ENCODE peak calls at places on chromosomes 6 and 20, in four cellular contexts. D, F, Z and X are unnamed samples.

GRCh38 chr6:85364354-85364753 is 85.5 kb upstream of the NT5E start:
- DNase-seq in D (no peak), Z (no peak), F (no peak), X (peak; percentile 19)

GRCh38 chr6:125117818-125118217 is 35.8 kb upstream of the TPD52L1 start:
- DNase-seq in D (no peak), F (no peak), Z (no peak), X (no peak)

GRCh38 chr20:52533401-52533800 is 341.8 kb upstream of the ZFP64 start:
- DNase-seq in D (no peak), F (no peak), Z (no peak), X (no peak)

GRCh38 chr6:135880066-135880972 is 28.8 kb downstream of the PDE7B start:
- DNase-seq in Z (no peak), F (peak; percentile 87), D (no peak), X (no peak)

GRCh38 chr6:135531954-135532490 is 34.5 kb upstream of the AHI1 start:
- DNase-seq in D (no peak), Z (no peak), F (no peak), X (peak; percentile 96)

GRCh38 chr20:2816030-2816582 is at the start of gene TMEM239:
- DNase-seq in Z (no peak), F (no peak), D (no peak), X (no peak)

GRCh38 chr20:11716239-11716944 is 201.3 kb upstream of the BTBD3 start:
- DNase-seq in F (peak; percentile 89), Z (no peak), D (peak; percentile 75), X (peak; percentile 70)

GRCh38 chr20:20520776-20521175 is 152.9 kb downstream of the INSM1 start:
- DNase-seq in F (peak; percentile 69), D (no peak), Z (no peak), X (peak; percentile 76)

GRCh38 chr6:44682280-44682679 is 294.8 kb downstream of the CDC5L start:
- DNase-seq in Z (no peak), F (no peak), D (peak; percentile 14), X (no peak)

GRCh38 chr6:146423450-146423849 is 120.2 kb upstream of the RAB32 start:
- DNase-seq in Z (no peak), F (no peak), D (no peak), X (no peak)

GRCh38 chr6:90179190-90180169 is 117.2 kb downstream of the BACH2 start:
- DNase-seq in D (no peak), F (no peak), Z (no peak), X (peak; percentile 42)

GRCh38 chr6:109687271-109687721 is 3.7 kb downstream of the AK9 start:
- DNase-seq in Z (no peak), F (peak; percentile 69), D (no peak), X (no peak)

GRCh38 chr20:61140576-61140975 is 111.5 kb upstream of the CDH4 start:
- DNase-seq in Z (no peak), D (no peak), F (no peak), X (no peak)
- H2BK12ac ChIP-seq in Z (no peak overlapping the region), D (no peak overlapping the region), F (no peak overlapping the region), X (no peak overlapping the region)

GRCh38 chr6:40978687-40979289 is 60.2 kb downstream of the UNC5CL start:
- DNase-seq in D (no peak), F (no peak), Z (no peak), X (no peak)

GRCh38 chr6:40986871-40987270 is 52.1 kb downstream of the UNC5CL start:
- DNase-seq in F (no peak), D (no peak), Z (no peak), X (no peak)

GRCh38 chr6:40986364-40986763 is 52.7 kb downstream of the UNC5CL start:
- DNase-seq in Z (no peak), D (no peak), F (peak; percentile 34), X (peak; percentile 25)

GRCh38 chr6:40983752-40984151 is 55.3 kb downstream of the UNC5CL start:
- DNase-seq in Z (no peak), D (no peak), F (no peak), X (no peak)

GRCh38 chr6:40982917-40983316 is 56.1 kb downstream of the UNC5CL start:
- DNase-seq in F (no peak), Z (no peak), D (no peak), X (no peak)
- H3K18ac ChIP-seq in F (no peak overlapping the region), Z (no peak overlapping the region), D (no peak overlapping the region), X (no peak overlapping the region)

GRCh38 chr6:56406276-56407269 is 159.2 kb upstream of the COL21A1 start:
- DNase-seq in Z (no peak), D (no peak), F (no peak), X (no peak)
- H3K4me2 ChIP-seq in Z (no peak overlapping the region), D (no peak overlapping the region), F (no peak overlapping the region), X (no peak overlapping the region)

DNA sequence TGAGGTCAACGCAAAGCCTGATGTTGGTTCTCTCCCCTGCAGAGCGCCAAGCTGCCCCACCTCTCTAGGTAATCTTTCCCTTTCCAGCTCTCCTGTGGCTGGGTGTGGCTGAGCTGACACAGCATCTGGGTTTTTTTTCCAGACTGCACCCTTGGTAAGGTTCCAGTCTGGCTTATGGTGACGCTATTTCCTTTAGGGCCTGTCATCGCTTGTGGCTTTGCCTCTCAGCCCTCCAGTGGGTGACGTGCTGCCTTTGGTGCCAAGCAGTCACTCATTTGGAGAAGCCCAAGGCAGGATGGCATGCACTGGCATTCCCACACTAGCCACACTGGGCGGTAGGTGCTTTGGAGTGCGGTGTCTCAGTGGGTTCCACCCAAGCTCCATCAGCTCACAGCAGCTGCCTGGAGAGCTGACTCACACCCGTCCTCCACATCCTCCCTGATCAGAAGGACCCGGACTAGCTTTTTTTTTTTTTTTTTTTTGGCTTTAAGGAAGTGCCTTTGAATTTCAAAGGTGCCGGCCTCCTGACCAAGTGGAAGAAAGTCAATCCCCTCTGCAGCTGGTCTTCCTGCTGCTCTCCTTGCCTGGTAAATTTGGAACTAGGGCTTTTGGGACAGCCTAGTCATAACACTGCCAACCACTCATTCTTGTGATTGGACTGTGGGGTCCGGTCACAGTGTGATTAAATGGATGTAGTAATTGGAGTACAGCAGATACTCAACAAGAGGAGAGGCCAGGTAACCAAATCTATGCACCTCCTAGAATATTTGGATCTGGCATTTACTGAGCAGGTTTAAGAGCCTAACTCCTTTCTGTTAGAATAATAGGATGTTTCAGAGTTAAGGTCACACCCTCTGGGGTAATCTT is 153.6 kb downstream of the CD83 start:
- DNase-seq in F (no peak), Z (no peak), D (no peak), X (peak; percentile 54)
- H2BK12ac ChIP-seq in F (no peak overlapping the region), Z (no peak overlapping the region), D (no peak overlapping the region), X (no peak overlapping the region)

DNA sequence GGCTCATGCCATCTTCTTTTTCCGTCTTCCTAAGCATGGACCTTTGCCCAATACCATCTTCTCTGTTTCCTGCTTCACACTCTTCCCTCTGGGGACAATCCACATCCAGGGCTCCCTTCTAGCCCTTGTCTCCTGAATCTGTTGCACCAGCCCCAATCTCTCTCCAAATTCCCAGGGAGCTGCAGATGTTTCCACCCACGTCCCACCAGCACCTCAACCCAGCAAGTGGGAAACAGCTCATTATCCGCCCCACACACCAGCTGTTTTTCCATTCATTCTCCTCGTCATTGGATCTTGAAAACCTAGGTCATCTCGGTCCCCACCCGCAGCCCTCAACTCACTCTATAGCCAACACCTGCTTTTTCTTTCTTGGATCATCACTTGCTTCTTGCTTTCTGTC is 185.0 kb upstream of the CDYL start:
- DNase-seq in D (no peak), F (no peak), Z (no peak), X (no peak)
- H3K18ac ChIP-seq in D (no peak overlapping the region), F (no peak overlapping the region), Z (no peak overlapping the region), X (no peak overlapping the region)

DNA sequence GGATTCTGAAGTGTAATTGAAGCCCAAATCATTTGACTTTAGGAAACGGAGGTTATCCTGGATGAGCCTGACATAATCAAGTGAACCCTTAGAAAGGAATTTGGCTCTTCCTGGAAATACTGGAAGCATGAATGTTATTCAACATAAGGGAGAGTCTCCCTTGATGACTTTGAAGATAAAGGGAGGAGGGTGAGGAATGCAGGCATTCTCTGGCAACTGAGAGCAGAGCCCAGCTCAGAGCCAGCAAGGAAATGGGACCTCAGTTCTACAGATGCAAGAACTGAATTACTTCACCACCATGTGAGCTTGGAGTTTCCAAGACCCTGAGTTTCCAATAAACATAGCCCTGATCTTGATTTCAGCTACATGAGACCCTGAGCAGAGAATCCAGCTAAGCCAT is 168.2 kb downstream of the DLL1 start:
- DNase-seq in Z (no peak), F (no peak), D (no peak), X (peak; percentile 59)
- H3K4me2 ChIP-seq in Z (no peak overlapping the region), F (no peak overlapping the region), D (no peak overlapping the region), X (no peak overlapping the region)

GRCh38 chr6:32968770-32969684 is 633 bp downstream of the BRD2 start:
- DNase-seq in F (peak; percentile 93), D (peak; percentile 92), Z (peak; percentile 87), X (peak; percentile 80)
- H2BK12ac ChIP-seq in F (peak overlapping the region; percentile 99), D (peak overlapping the region; percentile 98), Z (no peak overlapping the region), X (peak overlapping the region; percentile 24)

GRCh38 chr6:111861321-111861938 is 11.8 kb downstream of the FYN start:
- DNase-seq in D (no peak), Z (no peak), F (no peak), X (no peak)

GRCh38 chr6:111865049-111865585 is 8.1 kb downstream of the FYN start:
- DNase-seq in F (no peak), D (no peak), Z (no peak), X (no peak)

GRCh38 chr6:111864138-111865048 is 8.9 kb downstream of the FYN start:
- DNase-seq in F (no peak), Z (no peak), D (no peak), X (no peak)

GRCh38 chr6:111862727-111863126 is 10.5 kb downstream of the FYN start:
- DNase-seq in Z (no peak), D (peak; percentile 43), F (no peak), X (no peak)

GRCh38 chr6:111862314-111862713 is 10.9 kb downstream of the FYN start:
- DNase-seq in Z (no peak), D (no peak), F (no peak), X (no peak)
- H3K18ac ChIP-seq in Z (no peak overlapping the region), D (peak overlapping the region; percentile 61), F (no peak overlapping the region), X (no peak overlapping the region)